ENCODE peak calls at places on chromosomes 4 and X, in seven cellular contexts. C is PC-3, T is OCI-LY7, V is SK-N-SH, X is HCT116, L is neural progenitor cell, O is GM23338. Q is an unnamed sample.

GRCh38 chr4:37216209-37216608 is 28.3 kb upstream of the NWD2 start:
- DNase-seq in V (no peak), L (no peak), T (no peak), C (no peak), O (no peak), X (no peak), Q (no peak)

GRCh38 chr4:53500552-53500951 is 90.7 kb downstream of the LNX1 start:
- DNase-seq in V (no peak), O (no peak), X (no peak), T (no peak), L (no peak), C (no peak), Q (no peak)

GRCh38 chrX:15158736-15159406 is 111.0 kb downstream of the ASB9 start:
- DNase-seq in C (peak; percentile 60), O (no peak), T (no peak), V (no peak), L (no peak), X (no peak), Q (peak; percentile 24)

GRCh38 chr4:168877779-168878491 is 132.1 kb downstream of the CBR4 start:
- DNase-seq in O (peak; percentile 77), T (no peak), X (no peak), C (no peak), V (peak; percentile 63), L (peak; percentile 78), Q (peak; percentile 87)

GRCh38 chr4:173243321-173243720 is 74.7 kb downstream of the GALNT7 start:
- DNase-seq in T (no peak), O (no peak), V (no peak), L (no peak), C (peak; percentile 80), X (no peak), Q (peak; percentile 85)

GRCh38 chr4:123807187-123807586 is 410.6 kb downstream of the SPRY1 start:
- DNase-seq in O (no peak), V (no peak), C (no peak), X (no peak), L (no peak), T (no peak), Q (no peak)

GRCh38 chrX:43655151-43655676 is 885 bp upstream of the MAOA start:
- DNase-seq in X (no peak), T (no peak), V (peak; percentile 22), O (peak; percentile 48), L (peak; percentile 59), C (peak; percentile 40), Q (peak; percentile 52)

GRCh38 chr4:100348472-100348871 is 158.2 kb upstream of the DDIT4L start:
- DNase-seq in V (no peak), T (no peak), X (peak; percentile 88), O (no peak), C (peak; percentile 88), L (no peak), Q (peak; percentile 70)

GRCh38 chrX:45628041-45628440 is 427.4 kb upstream of the DIPK2B start:
- DNase-seq in L (no peak), V (no peak), T (no peak), O (no peak), X (no peak), C (peak; percentile 4), Q (peak; percentile 32)

GRCh38 chrX:56728752-56729151 is 291 bp upstream of the NBDY start:
- DNase-seq in O (peak; percentile 7), C (peak; percentile 23), X (no peak), L (no peak), T (peak; percentile 43), V (no peak), Q (peak; percentile 41)

GRCh38 chr4:39518484-39518883 is 8.8 kb downstream of the UGDH start:
- DNase-seq in O (no peak), C (no peak), L (no peak), V (no peak), X (no peak), T (no peak), Q (no peak)

GRCh38 chr4:79241846-79242245 is 84.0 kb downstream of the NAA11 start:
- DNase-seq in T (no peak), O (peak; percentile 53), C (peak; percentile 35), X (peak; percentile 2), V (no peak), L (peak; percentile 53), Q (peak; percentile 64)

GRCh38 chr4:163343604-163344146 is at the start of gene NPY5R:
- DNase-seq in X (no peak), C (no peak), O (peak; percentile 52), V (peak; percentile 29), L (peak; percentile 61), T (no peak), Q (no peak)

GRCh38 chr4:185863946-185864345 is 52.0 kb upstream of the SORBS2 start:
- DNase-seq in X (no peak), T (no peak), V (no peak), L (no peak), O (no peak), C (no peak), Q (no peak)

GRCh38 chr4:108840426-108840975 is 77.6 kb upstream of the ETNPPL start:
- DNase-seq in T (no peak), X (no peak), V (no peak), L (no peak), C (no peak), O (no peak), Q (no peak)

GRCh38 chr4:86975927-86976326 is 41.1 kb downstream of the AFF1 start:
- DNase-seq in T (no peak), C (no peak), L (no peak), X (no peak), V (no peak), O (no peak), Q (no peak)

GRCh38 chrX:8868070-8868795 is 67.0 kb upstream of the FAM9A start:
- DNase-seq in L (no peak), C (peak; percentile 92), X (no peak), O (no peak), T (no peak), V (no peak), Q (peak; percentile 87)

GRCh38 chrX:112851161-112851779 is 10.6 kb upstream of the AMOT start:
- DNase-seq in X (no peak), T (peak; percentile 26), O (no peak), V (no peak), L (peak; percentile 15), C (no peak), Q (no peak)

GRCh38 chrX:1336331-1337143 is at the start of gene IL3RA:
- DNase-seq in T (no peak), C (no peak), X (no peak), L (no peak), V (no peak), O (no peak), Q (peak; percentile 23)
- TF ChIP-seq EZH2phosphoT487 in T (no peak), C (no peak), X (no peak), L (no peak), V (no peak), O (no peak), Q (no peak)

GRCh38 chr4:47566566-47566965 is 81.5 kb downstream of the ATP10D start:
- DNase-seq in X (no peak), T (no peak), L (no peak), C (no peak), O (no peak), V (no peak), Q (no peak)

GRCh38 chr4:47566975-47567374 is 81.9 kb downstream of the ATP10D start:
- DNase-seq in O (no peak), C (no peak), L (no peak), X (no peak), V (no peak), T (no peak), Q (no peak)

GRCh38 chr4:47567511-47567910 is 82.4 kb downstream of the ATP10D start:
- DNase-seq in C (peak; percentile 25), T (no peak), L (no peak), X (no peak), O (no peak), V (no peak), Q (peak; percentile 21)

DNA sequence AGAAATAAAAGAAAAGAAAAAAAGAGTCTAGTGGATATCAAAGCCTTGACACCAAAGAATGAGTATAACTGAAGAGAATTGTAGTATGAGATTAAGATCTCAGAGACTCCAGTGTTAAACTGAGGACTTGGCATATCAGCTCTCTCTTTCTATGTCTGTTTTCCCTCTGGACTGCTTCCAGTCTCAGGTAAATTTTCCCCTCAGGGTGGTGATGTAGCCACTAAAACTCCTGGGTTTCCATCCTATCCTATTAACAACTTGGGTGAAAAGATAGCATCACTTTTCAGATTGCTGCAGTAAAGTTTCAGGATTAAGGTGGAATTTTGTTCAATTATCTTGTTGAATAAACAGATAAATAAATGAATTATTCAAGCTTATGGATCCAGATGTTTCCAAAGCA is 85.7 kb downstream of the ATP10D start:
- DNase-seq in V (no peak), X (no peak), C (peak; percentile 3), L (no peak), T (no peak), O (no peak), Q (no peak)
- H3K36me3 ChIP-seq in V (peaks cover 29% of the 10 kb centered on the region), X (no peaks in the 10 kb centered on the region), C (no peaks in the 10 kb centered on the region), L (no peaks in the 10 kb centered on the region), T (no peaks in the 10 kb centered on the region), O (no peaks in the 10 kb centered on the region), Q (peaks cover 59% of the 10 kb centered on the region)

DNA sequence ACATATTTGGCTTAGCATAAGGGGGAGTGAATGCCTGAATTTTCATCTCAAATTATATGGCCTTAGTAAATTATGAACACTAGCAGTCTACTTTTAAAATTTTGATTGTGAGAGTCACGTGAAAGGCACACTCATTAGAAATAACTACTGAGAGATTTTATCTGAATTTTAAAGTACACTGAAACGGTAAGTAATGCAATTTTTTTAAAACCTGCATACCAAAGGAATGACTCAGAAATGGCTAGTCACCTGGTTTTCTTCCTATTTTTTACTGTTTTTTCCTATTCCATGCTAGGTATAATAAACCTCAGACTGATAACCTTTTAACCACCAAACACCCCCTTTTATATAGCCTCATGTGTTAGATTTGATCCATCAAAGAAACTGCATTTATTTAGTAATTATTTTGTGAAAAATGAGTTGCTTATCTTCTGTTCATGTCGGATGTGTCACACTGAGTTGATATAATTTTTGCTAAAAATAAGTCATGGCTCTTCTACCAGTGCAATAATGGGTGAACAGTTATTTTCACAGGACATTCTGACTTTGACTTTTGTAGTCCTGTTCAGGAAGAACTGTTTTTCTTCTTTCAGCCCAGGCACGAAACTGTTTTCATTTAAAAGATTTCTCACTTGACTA is 40.4 kb downstream of the CPEB2 start:
- DNase-seq in V (no peak), O (no peak), T (no peak), C (peak; percentile 66), X (no peak), L (no peak), Q (peak; percentile 7)
- TF ChIP-seq EZH2phosphoT487 in V (no peak), O (no peak), T (no peak), C (no peak), X (no peak), L (no peak), Q (no peak)

GRCh38 chr4:10082047-10082446 is 34.6 kb downstream of the WDR1 start:
- DNase-seq in O (no peak), X (no peak), T (no peak), L (no peak), V (peak; percentile 8), C (no peak), Q (no peak)
- H3K36me3 ChIP-seq in O (peaks cover 32% of the 10 kb centered on the region), X (peaks cover 54% of the 10 kb centered on the region), T (peaks cover 97% of the 10 kb centered on the region), L (no peaks in the 10 kb centered on the region), V (peaks cover 42% of the 10 kb centered on the region), C (peaks cover 20% of the 10 kb centered on the region), Q (peaks cover 92% of the 10 kb centered on the region)

Q was measured in GM23248.